ENCODE peak calls at places on chromosomes 3 and 15, in eight cellular contexts. J is coronary artery; S is lower lobe of right lung; Q is NCI-H1092 treated with DMSO at 0.1 percent for 48 hours; D is EH; Z is nephron progenitor cell; B is activated T-cell treated with anti-CD3 and anti-CD28 coated beads, Interleukin-2, amount 50 U/mL, for 24 hours; A is stimulated activated CD4-positive, alpha-beta T cell treated with anti-CD3 and anti-CD28 coated beads, Interleukin-12 subunit alpha, Interleukin-12 subunit beta, amount 100 ng/mL, for 4 hours. R is an unnamed sample.

GRCh38 chr3:37855363-37855970 is 6.2 kb upstream of the CTDSPL start:
- DNase-seq in A (peak; percentile 76), J (peak; percentile 89), Q (peak; percentile 63), S (peak; percentile 89), D (peak; percentile 74), B (peak; percentile 85), Z (peak; percentile 92), R (peak; percentile 77)

GRCh38 chr3:73605388-73605787 is 19.4 kb downstream of the PDZRN3 start:
- DNase-seq in A (no peak), B (no peak), S (no peak), Q (no peak), D (peak; percentile 77), J (no peak), Z (no peak), R (no peak)

GRCh38 chr15:66570327-66570726 is 4.5 kb upstream of the LCTL start:
- DNase-seq in Z (no peak), A (no peak), J (peak; percentile 62), B (no peak), D (no peak), S (no peak), Q (no peak), R (no peak)

GRCh38 chr3:8954938-8955763 is 8.1 kb downstream of the RAD18 start:
- DNase-seq in Z (no peak), Q (no peak), D (peak; percentile 89), S (no peak), J (no peak), A (no peak), B (no peak), R (no peak)

GRCh38 chr15:61832223-61832622 is 228.0 kb downstream of the VPS13C start:
- DNase-seq in A (no peak), D (no peak), Q (no peak), Z (no peak), S (no peak), J (no peak), B (no peak), R (no peak)

GRCh38 chr3:135239485-135239884 is 444.4 kb downstream of the EPHB1 start:
- DNase-seq in A (no peak), J (no peak), D (no peak), B (no peak), Q (peak; percentile 71), S (no peak), Z (no peak), R (no peak)

GRCh38 chr3:139355502-139355901 is 11.7 kb downstream of the MRPS22 start:
- DNase-seq in A (no peak), B (no peak), Q (no peak), J (no peak), S (no peak), Z (no peak), D (no peak), R (no peak)

GRCh38 chr3:171967137-171967783 is 72.1 kb upstream of the FNDC3B start:
- DNase-seq in D (peak; percentile 95), Z (no peak), S (no peak), Q (no peak), A (no peak), J (no peak), B (no peak), R (no peak)

GRCh38 chr3:56254261-56254660 is 214.0 kb downstream of the ERC2 start:
- DNase-seq in Q (no peak), A (no peak), J (no peak), D (no peak), B (no peak), Z (no peak), S (no peak), R (no peak)

GRCh38 chr15:59622289-59622688 is 10.7 kb downstream of the GCNT3 start:
- DNase-seq in J (no peak), Q (no peak), B (peak; percentile 54), S (peak; percentile 47), D (peak; percentile 45), A (peak; percentile 25), Z (peak; percentile 53), R (peak; percentile 57)

GRCh38 chr15:88756521-88756920 is 46.7 kb upstream of the ACAN start:
- DNase-seq in B (no peak), Z (no peak), Q (no peak), A (no peak), D (no peak), S (no peak), J (no peak), R (no peak)

GRCh38 chr3:112775011-112775742 is 71.5 kb downstream of the CD200R1L start:
- DNase-seq in Z (no peak), A (no peak), D (peak; percentile 87), B (no peak), J (no peak), S (no peak), Q (no peak), R (no peak)

GRCh38 chr15:60172147-60172546 is 168.0 kb downstream of the FOXB1 start:
- DNase-seq in S (no peak), B (no peak), Q (no peak), Z (no peak), D (no peak), J (no peak), A (no peak), R (no peak)

R was measured in BE2C.